ENCODE peak calls at places on chromosomes 13 and 19, in nine cellular contexts. One of them, this sample, is unnamed.

GRCh38 chr19:57802269-57802668 is 12.4 kb downstream of the ZNF552 start:
- DNase-seq in upper lobe of left lung: no peak
- DNase-seq in sigmoid colon: no peak
- DNase-seq in suprapubic skin: no peak
- DNase-seq in H1: no peak
- DNase-seq in HCT116: no peak
- DNase-seq in transverse colon: no peak
- DNase-seq in endothelial cell of umbilical vein: no peak
- DNase-seq in breast epithelium: no peak
- DNase-seq in this sample: no peak

GRCh38 chr19:29662604-29663404 is 2.5 kb upstream of the PLEKHF1 start:
- DNase-seq in HCT116: no peak
- DNase-seq in upper lobe of left lung: peak
- DNase-seq in transverse colon: peak
- DNase-seq in breast epithelium: peak
- DNase-seq in H1: no peak
- DNase-seq in endothelial cell of umbilical vein: peak
- DNase-seq in suprapubic skin: peak
- DNase-seq in sigmoid colon: peak
- DNase-seq in this sample: peak

GRCh38 chr19:12574036-12574435 is 22.8 kb upstream of the ZNF564 start:
- DNase-seq in HCT116: no peak
- DNase-seq in upper lobe of left lung: no peak
- DNase-seq in endothelial cell of umbilical vein: no peak
- DNase-seq in transverse colon: peak
- DNase-seq in sigmoid colon: no peak
- DNase-seq in suprapubic skin: no peak
- DNase-seq in H1: no peak
- DNase-seq in breast epithelium: no peak
- DNase-seq in this sample: no peak

GRCh38 chr13:47415048-47415447 is 518.2 kb upstream of the HTR2A start:
- DNase-seq in H1: no peak
- DNase-seq in upper lobe of left lung: no peak
- DNase-seq in breast epithelium: peak
- DNase-seq in sigmoid colon: no peak
- DNase-seq in HCT116: no peak
- DNase-seq in transverse colon: no peak
- DNase-seq in endothelial cell of umbilical vein: no peak
- DNase-seq in suprapubic skin: no peak
- DNase-seq in this sample: no peak

GRCh38 chr19:8004723-8005513 is 523 bp downstream of the ELAVL1 start:
- DNase-seq in breast epithelium: no peak
- DNase-seq in endothelial cell of umbilical vein: peak
- DNase-seq in HCT116: no peak
- DNase-seq in H1: no peak
- DNase-seq in transverse colon: no peak
- DNase-seq in sigmoid colon: no peak
- DNase-seq in upper lobe of left lung: no peak
- DNase-seq in suprapubic skin: no peak
- DNase-seq in this sample: no peak

GRCh38 chr19:52391135-52391534 is 6.5 kb upstream of the ZNF528 start:
- DNase-seq in upper lobe of left lung: no peak
- DNase-seq in endothelial cell of umbilical vein: no peak
- DNase-seq in breast epithelium: no peak
- DNase-seq in sigmoid colon: no peak
- DNase-seq in transverse colon: no peak
- DNase-seq in H1: no peak
- DNase-seq in suprapubic skin: no peak
- DNase-seq in HCT116: no peak
- DNase-seq in this sample: no peak

GRCh38 chr19:37986048-37986750 is 79.2 kb downstream of the SIPA1L3 start:
- DNase-seq in endothelial cell of umbilical vein: no peak
- DNase-seq in sigmoid colon: no peak
- DNase-seq in breast epithelium: no peak
- DNase-seq in H1: no peak
- DNase-seq in transverse colon: no peak
- DNase-seq in HCT116: no peak
- DNase-seq in suprapubic skin: no peak
- DNase-seq in upper lobe of left lung: no peak
- DNase-seq in this sample: no peak

GRCh38 chr19:56971230-56971629 is 130.7 kb upstream of the PEG3 start:
- DNase-seq in suprapubic skin: no peak
- DNase-seq in upper lobe of left lung: no peak
- DNase-seq in H1: no peak
- DNase-seq in transverse colon: no peak
- DNase-seq in sigmoid colon: no peak
- DNase-seq in breast epithelium: no peak
- DNase-seq in HCT116: no peak
- DNase-seq in endothelial cell of umbilical vein: no peak
- DNase-seq in this sample: no peak

GRCh38 chr13:61728468-61728867 is 312.8 kb upstream of the PCDH20 start:
- DNase-seq in HCT116: no peak
- DNase-seq in transverse colon: no peak
- DNase-seq in suprapubic skin: no peak
- DNase-seq in endothelial cell of umbilical vein: peak
- DNase-seq in upper lobe of left lung: no peak
- DNase-seq in sigmoid colon: no peak
- DNase-seq in breast epithelium: no peak
- DNase-seq in H1: no peak
- DNase-seq in this sample: no peak

GRCh38 chr19:57559404-57560025 is at the start of gene ZNF550:
- DNase-seq in H1: no peak
- DNase-seq in endothelial cell of umbilical vein: peak
- DNase-seq in transverse colon: peak
- DNase-seq in upper lobe of left lung: peak
- DNase-seq in breast epithelium: peak
- DNase-seq in suprapubic skin: peak
- DNase-seq in HCT116: peak
- DNase-seq in sigmoid colon: peak
- DNase-seq in this sample: peak

GRCh38 chr19:2476451-2477140 is 669 bp downstream of the GADD45B start:
- DNase-seq in HCT116: no peak
- DNase-seq in suprapubic skin: no peak
- DNase-seq in H1: no peak
- DNase-seq in breast epithelium: no peak
- DNase-seq in endothelial cell of umbilical vein: peak
- DNase-seq in sigmoid colon: peak
- DNase-seq in transverse colon: peak
- DNase-seq in upper lobe of left lung: peak
- DNase-seq in this sample: peak

GRCh38 chr13:30934381-30934780 is 1.9 kb downstream of the TEX26 start:
- DNase-seq in upper lobe of left lung: no peak
- DNase-seq in breast epithelium: no peak
- DNase-seq in H1: no peak
- DNase-seq in transverse colon: no peak
- DNase-seq in suprapubic skin: no peak
- DNase-seq in HCT116: no peak
- DNase-seq in sigmoid colon: no peak
- DNase-seq in endothelial cell of umbilical vein: no peak
- DNase-seq in this sample: no peak

GRCh38 chr13:27556109-27556508 is 64.2 kb downstream of the LNX2 start:
- DNase-seq in endothelial cell of umbilical vein: peak
- DNase-seq in transverse colon: no peak
- DNase-seq in H1: no peak
- DNase-seq in suprapubic skin: no peak
- DNase-seq in HCT116: no peak
- DNase-seq in breast epithelium: no peak
- DNase-seq in sigmoid colon: peak
- DNase-seq in upper lobe of left lung: no peak
- DNase-seq in this sample: no peak

GRCh38 chr19:38737921-38738731 is 6.1 kb downstream of the CAPN12 start:
- DNase-seq in breast epithelium: no peak
- DNase-seq in HCT116: no peak
- DNase-seq in H1: no peak
- DNase-seq in suprapubic skin: no peak
- DNase-seq in upper lobe of left lung: no peak
- DNase-seq in transverse colon: no peak
- DNase-seq in sigmoid colon: peak
- DNase-seq in endothelial cell of umbilical vein: no peak
- DNase-seq in this sample: no peak

GRCh38 chr13:85816413-85816812 is 17.2 kb upstream of the SLITRK6 start:
- DNase-seq in sigmoid colon: no peak
- DNase-seq in endothelial cell of umbilical vein: no peak
- DNase-seq in HCT116: no peak
- DNase-seq in H1: no peak
- DNase-seq in upper lobe of left lung: no peak
- DNase-seq in breast epithelium: no peak
- DNase-seq in transverse colon: no peak
- DNase-seq in suprapubic skin: no peak
- DNase-seq in this sample: no peak

GRCh38 chr19:38975861-38976271 is 324 bp upstream of the FBXO17 start:
- DNase-seq in transverse colon: no peak
- DNase-seq in breast epithelium: no peak
- DNase-seq in endothelial cell of umbilical vein: peak
- DNase-seq in H1: no peak
- DNase-seq in upper lobe of left lung: no peak
- DNase-seq in HCT116: no peak
- DNase-seq in suprapubic skin: peak
- DNase-seq in sigmoid colon: no peak
- DNase-seq in this sample: no peak

GRCh38 chr13:79782541-79783216 is 301.7 kb downstream of the NDFIP2 start:
- DNase-seq in H1: peak
- DNase-seq in upper lobe of left lung: peak
- DNase-seq in suprapubic skin: no peak
- DNase-seq in sigmoid colon: no peak
- DNase-seq in HCT116: no peak
- DNase-seq in breast epithelium: peak
- DNase-seq in transverse colon: no peak
- DNase-seq in endothelial cell of umbilical vein: peak
- DNase-seq in this sample: peak

GRCh38 chr13:71875823-71876222 is 8.8 kb upstream of the DACH1 start:
- DNase-seq in sigmoid colon: no peak
- DNase-seq in endothelial cell of umbilical vein: no peak
- DNase-seq in suprapubic skin: no peak
- DNase-seq in upper lobe of left lung: no peak
- DNase-seq in breast epithelium: no peak
- DNase-seq in HCT116: no peak
- DNase-seq in H1: no peak
- DNase-seq in transverse colon: no peak
- DNase-seq in this sample: no peak

GRCh38 chr13:79525458-79525857 is 44.5 kb downstream of the NDFIP2 start:
- DNase-seq in endothelial cell of umbilical vein: peak
- DNase-seq in upper lobe of left lung: no peak
- DNase-seq in H1: no peak
- DNase-seq in HCT116: no peak
- DNase-seq in breast epithelium: no peak
- DNase-seq in sigmoid colon: no peak
- DNase-seq in suprapubic skin: no peak
- DNase-seq in transverse colon: no peak
- DNase-seq in this sample: no peak

GRCh38 chr13:112240076-112240475 is 136.1 kb upstream of the SPACA7 start:
- DNase-seq in endothelial cell of umbilical vein: no peak
- DNase-seq in suprapubic skin: no peak
- DNase-seq in upper lobe of left lung: no peak
- DNase-seq in sigmoid colon: no peak
- DNase-seq in H1: no peak
- DNase-seq in HCT116: no peak
- DNase-seq in transverse colon: no peak
- DNase-seq in breast epithelium: no peak
- DNase-seq in this sample: peak
- TF ChIP-seq POLR2A in endothelial cell of umbilical vein: no peak
- TF ChIP-seq POLR2A in suprapubic skin: no peak
- TF ChIP-seq POLR2A in upper lobe of left lung: no peak
- TF ChIP-seq POLR2A in sigmoid colon: no peak
- TF ChIP-seq POLR2A in H1: no peak
- TF ChIP-seq POLR2A in HCT116: no peak
- TF ChIP-seq POLR2A in transverse colon: no peak
- TF ChIP-seq POLR2A in breast epithelium: no peak
- TF ChIP-seq POLR2A in this sample: no peak

GRCh38 chr19:48613024-48613851 is 1.6 kb downstream of the FAM83E start:
- DNase-seq in H1: no peak
- DNase-seq in sigmoid colon: no peak
- DNase-seq in breast epithelium: no peak
- DNase-seq in suprapubic skin: no peak
- DNase-seq in HCT116: no peak
- DNase-seq in endothelial cell of umbilical vein: no peak
- DNase-seq in upper lobe of left lung: peak
- DNase-seq in transverse colon: peak
- DNase-seq in this sample: peak
- TF ChIP-seq POLR2AphosphoS5 in H1: peak
- TF ChIP-seq POLR2AphosphoS5 in sigmoid colon: no peak
- TF ChIP-seq POLR2AphosphoS5 in breast epithelium: no peak
- TF ChIP-seq POLR2AphosphoS5 in suprapubic skin: no peak
- TF ChIP-seq POLR2AphosphoS5 in HCT116: no peak
- TF ChIP-seq POLR2AphosphoS5 in endothelial cell of umbilical vein: peak
- TF ChIP-seq POLR2AphosphoS5 in upper lobe of left lung: no peak
- TF ChIP-seq POLR2AphosphoS5 in transverse colon: no peak
- TF ChIP-seq POLR2AphosphoS5 in this sample: no peak

GRCh38 chr19:41871573-41872383 is 5.3 kb upstream of the CD79A start:
- DNase-seq in sigmoid colon: peak
- DNase-seq in upper lobe of left lung: peak
- DNase-seq in endothelial cell of umbilical vein: no peak
- DNase-seq in suprapubic skin: no peak
- DNase-seq in HCT116: no peak
- DNase-seq in H1: no peak
- DNase-seq in transverse colon: peak
- DNase-seq in breast epithelium: no peak
- DNase-seq in this sample: no peak

GRCh38 chr19:41868989-41869300 is 8.1 kb upstream of the CD79A start:
- DNase-seq in upper lobe of left lung: no peak
- DNase-seq in transverse colon: no peak
- DNase-seq in HCT116: no peak
- DNase-seq in breast epithelium: no peak
- DNase-seq in suprapubic skin: no peak
- DNase-seq in sigmoid colon: no peak
- DNase-seq in H1: no peak
- DNase-seq in endothelial cell of umbilical vein: no peak
- DNase-seq in this sample: no peak

GRCh38 chr19:41870401-41870873 is 6.6 kb upstream of the CD79A start:
- DNase-seq in sigmoid colon: no peak
- DNase-seq in suprapubic skin: no peak
- DNase-seq in upper lobe of left lung: no peak
- DNase-seq in HCT116: no peak
- DNase-seq in transverse colon: no peak
- DNase-seq in H1: no peak
- DNase-seq in breast epithelium: no peak
- DNase-seq in endothelial cell of umbilical vein: no peak
- DNase-seq in this sample: no peak

GRCh38 chr19:41868120-41868988 is 8.3 kb downstream of the RPS19 start:
- DNase-seq in H1: no peak
- DNase-seq in sigmoid colon: no peak
- DNase-seq in transverse colon: peak
- DNase-seq in endothelial cell of umbilical vein: no peak
- DNase-seq in breast epithelium: no peak
- DNase-seq in HCT116: no peak
- DNase-seq in suprapubic skin: no peak
- DNase-seq in upper lobe of left lung: peak
- DNase-seq in this sample: no peak

GRCh38 chr19:41869374-41869955 is 7.6 kb upstream of the CD79A start:
- DNase-seq in suprapubic skin: no peak
- DNase-seq in sigmoid colon: no peak
- DNase-seq in H1: no peak
- DNase-seq in HCT116: no peak
- DNase-seq in upper lobe of left lung: no peak
- DNase-seq in breast epithelium: no peak
- DNase-seq in transverse colon: no peak
- DNase-seq in endothelial cell of umbilical vein: no peak
- DNase-seq in this sample: no peak
- TF ChIP-seq POLR2A in suprapubic skin: no peak
- TF ChIP-seq POLR2A in sigmoid colon: no peak
- TF ChIP-seq POLR2A in H1: peak
- TF ChIP-seq POLR2A in HCT116: no peak
- TF ChIP-seq POLR2A in upper lobe of left lung: no peak
- TF ChIP-seq POLR2A in breast epithelium: no peak
- TF ChIP-seq POLR2A in transverse colon: no peak
- TF ChIP-seq POLR2A in endothelial cell of umbilical vein: peak
- TF ChIP-seq POLR2A in this sample: no peak

GRCh38 chr19:10321417-10321797 is 5.6 kb upstream of the FDX2 start:
- DNase-seq in upper lobe of left lung: no peak
- DNase-seq in transverse colon: peak
- DNase-seq in breast epithelium: no peak
- DNase-seq in sigmoid colon: no peak
- DNase-seq in H1: no peak
- DNase-seq in HCT116: no peak
- DNase-seq in suprapubic skin: no peak
- DNase-seq in endothelial cell of umbilical vein: no peak
- DNase-seq in this sample: no peak
- TF ChIP-seq POLR2AphosphoS5 in upper lobe of left lung: no peak
- TF ChIP-seq POLR2AphosphoS5 in transverse colon: no peak
- TF ChIP-seq POLR2AphosphoS5 in breast epithelium: no peak
- TF ChIP-seq POLR2AphosphoS5 in sigmoid colon: no peak
- TF ChIP-seq POLR2AphosphoS5 in H1: no peak
- TF ChIP-seq POLR2AphosphoS5 in HCT116: no peak
- TF ChIP-seq POLR2AphosphoS5 in suprapubic skin: no peak
- TF ChIP-seq POLR2AphosphoS5 in endothelial cell of umbilical vein: no peak
- TF ChIP-seq POLR2AphosphoS5 in this sample: no peak

This sample was measured in stomach.